ENCODE peak calls at places on chromosomes 16 and 17, in nine cellular contexts. S is fibroblast of lung, W is neural progenitor cell, F is PC-3, M is astrocyte, Q is IMR-90, B is GM23248, Y is MM.1S, C is mammary epithelial cell. T is an unnamed sample.

GRCh38 chr17:38701504-38702165 is 3.4 kb upstream of the MLLT6 start:
- DNase-seq in M (peak; percentile 10), C (peak; percentile 57), B (peak; percentile 64), S (peak; percentile 26), W (no peak), Q (peak; percentile 71), Y (peak; percentile 72), F (peak; percentile 34), T (no peak)

GRCh38 chr17:40953876-40954275 is 12.9 kb downstream of the KRT39 start:
- DNase-seq in F (peak; percentile 97), Y (no peak), Q (peak; percentile 94), M (peak; percentile 97), C (peak; percentile 100), S (peak; percentile 96), W (no peak), B (peak; percentile 96), T (no peak)

GRCh38 chr17:59420901-59421300 is 89.4 kb downstream of the YPEL2 start:
- DNase-seq in W (no peak), B (no peak), Y (no peak), C (no peak), F (no peak), S (no peak), M (no peak), Q (no peak), T (no peak)

GRCh38 chr16:68707341-68708152 is 29.5 kb upstream of the CDH1 start:
- DNase-seq in Q (no peak), W (peak; percentile 76), B (no peak), C (peak; percentile 97), Y (no peak), S (peak; percentile 77), M (peak; percentile 66), F (peak; percentile 80), T (peak; percentile 91)

GRCh38 chr16:27449434-27450188 is 47.6 kb downstream of the IL21R start:
- DNase-seq in W (no peak), B (no peak), S (no peak), Q (no peak), F (no peak), C (no peak), M (no peak), Y (no peak), T (no peak)

GRCh38 chr16:88030498-88030897 is 79.3 kb downstream of the BANP start:
- DNase-seq in M (no peak), S (no peak), F (no peak), B (no peak), C (no peak), W (no peak), Y (no peak), Q (no peak), T (no peak)

GRCh38 chr16:97822-98221 is 19.8 kb downstream of the MPG start:
- DNase-seq in F (no peak), Q (peak; percentile 53), B (peak; percentile 39), W (no peak), C (no peak), Y (no peak), S (peak; percentile 72), M (peak; percentile 59), T (no peak)

GRCh38 chr17:79749156-79749815 is 18.5 kb downstream of the ENPP7 start:
- DNase-seq in C (peak; percentile 27), Y (no peak), S (peak; percentile 74), B (peak; percentile 89), M (peak; percentile 71), Q (peak; percentile 73), W (peak; percentile 38), F (peak; percentile 76), T (no peak)

GRCh38 chr16:86200722-86201121 is 301.8 kb downstream of the IRF8 start:
- DNase-seq in Q (peak; percentile 37), Y (no peak), C (no peak), M (no peak), F (no peak), B (no peak), W (no peak), S (no peak), T (peak; percentile 43)

GRCh38 chr17:39737331-39737760 is 392 bp upstream of the GRB7 start:
- DNase-seq in Q (no peak), Y (no peak), W (no peak), B (no peak), C (no peak), M (no peak), F (no peak), S (no peak), T (no peak)

GRCh38 chr17:39737761-39738567 is at the start of gene GRB7:
- DNase-seq in B (no peak), Y (peak; percentile 75), W (peak; percentile 52), M (no peak), C (peak; percentile 71), Q (no peak), S (no peak), F (peak; percentile 73), T (peak; percentile 86)

GRCh38 chr17:39738568-39738901 is 797 bp downstream of the GRB7 start:
- DNase-seq in S (no peak), M (no peak), F (peak; percentile 48), Q (no peak), W (peak; percentile 58), B (no peak), Y (peak; percentile 77), C (peak; percentile 82), T (peak; percentile 75)

GRCh38 chr17:39735882-39736281 is 1.9 kb upstream of the GRB7 start:
- DNase-seq in Y (no peak), C (no peak), B (no peak), Q (no peak), S (no peak), M (no peak), W (no peak), F (peak; percentile 31), T (no peak)

GRCh38 chr17:39736319-39737165 is 1.2 kb upstream of the GRB7 start:
- DNase-seq in C (peak; percentile 17), B (no peak), M (no peak), F (peak; percentile 50), S (no peak), W (no peak), Y (no peak), Q (no peak), T (no peak)
- H3K9ac ChIP-seq in C (no peak overlapping the region), B (no peak overlapping the region), M (no peak overlapping the region), F (no peak overlapping the region), S (no peak overlapping the region), W (no peak overlapping the region), Y (no peak overlapping the region), Q (no peak overlapping the region), T (no peak overlapping the region)

GRCh38 chr17:1367351-1367745 is 32.7 kb downstream of the YWHAE start:
- DNase-seq in B (peak; percentile 60), W (peak; percentile 14), C (peak; percentile 19), F (no peak), Y (no peak), S (peak; percentile 64), Q (peak; percentile 31), M (peak; percentile 63), T (no peak)
- H4K20me1 ChIP-seq in B (peaks cover 72% of the 10 kb centered on the region), W (peaks cover 100% of the 10 kb centered on the region), C (peaks cover 44% of the 10 kb centered on the region), F (peaks cover 74% of the 10 kb centered on the region), Y (peaks cover 92% of the 10 kb centered on the region), S (peaks cover 8% of the 10 kb centered on the region), Q (peaks cover 98% of the 10 kb centered on the region), M (peaks cover 100% of the 10 kb centered on the region), T (no peaks in the 10 kb centered on the region)

DNA sequence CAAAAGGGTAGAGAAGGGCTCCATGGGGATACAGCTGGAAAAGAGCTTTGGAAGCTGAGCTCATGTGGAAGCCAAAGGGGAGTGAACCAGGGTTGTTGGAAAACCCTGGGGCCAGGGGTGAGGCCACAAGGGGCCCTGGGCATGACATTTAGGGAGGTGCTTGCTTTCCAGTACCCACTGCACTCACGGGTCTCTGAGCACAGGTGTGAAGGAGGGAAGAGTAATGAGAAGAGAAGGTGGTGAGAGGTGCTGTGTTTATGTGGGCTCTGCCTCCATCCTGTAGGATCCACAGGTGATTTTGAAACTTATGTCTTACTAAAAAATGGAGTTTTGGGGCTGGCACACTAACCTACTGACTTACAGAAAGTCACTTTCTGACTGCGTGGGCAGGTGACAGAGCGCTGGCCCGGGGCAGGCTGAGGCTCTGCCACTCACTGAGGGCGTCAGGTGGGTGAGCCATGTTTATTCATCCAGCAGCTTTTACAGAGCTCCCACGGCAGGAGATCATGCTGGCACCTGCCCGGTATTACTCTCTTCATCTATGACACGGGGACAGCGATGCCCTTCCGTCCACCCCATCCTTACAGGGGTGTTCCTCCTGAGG is 18.9 kb downstream of the KSR1 start:
- DNase-seq in M (no peak), B (no peak), W (no peak), Y (no peak), S (no peak), Q (no peak), C (peak; percentile 57), F (no peak), T (no peak)
- H3K9ac ChIP-seq in M (no peak overlapping the region), B (no peak overlapping the region), W (no peak overlapping the region), Y (no peak overlapping the region), S (no peak overlapping the region), Q (no peak overlapping the region), C (no peak overlapping the region), F (no peak overlapping the region), T (no peak overlapping the region)

DNA sequence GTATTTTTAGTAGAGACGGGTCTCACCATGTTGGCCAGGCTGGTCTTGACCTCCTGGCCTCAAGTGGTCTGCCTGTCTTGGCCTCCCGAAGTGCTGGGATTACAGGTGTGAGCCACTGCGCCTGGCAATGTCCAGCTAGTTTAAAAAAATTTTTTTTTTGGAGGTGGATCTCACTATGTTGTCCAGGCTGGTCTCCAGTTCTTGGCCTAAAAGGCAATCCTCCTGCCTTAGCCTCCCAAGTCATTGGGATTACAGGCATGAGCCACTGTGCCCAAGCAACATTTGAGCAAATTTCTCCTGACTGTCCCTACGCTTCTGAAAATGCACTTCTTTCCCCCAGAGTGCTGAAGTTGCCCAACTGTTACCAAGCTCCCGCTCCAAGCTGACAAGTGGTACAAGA is 8.0 kb downstream of the MAP3K14 start:
- DNase-seq in F (no peak), Q (no peak), W (no peak), Y (no peak), S (no peak), B (no peak), C (no peak), M (no peak), T (no peak)
- H4K20me1 ChIP-seq in F (peaks cover 31% of the 10 kb centered on the region), Q (peaks cover 73% of the 10 kb centered on the region), W (peaks cover 52% of the 10 kb centered on the region), Y (no peaks in the 10 kb centered on the region), S (no peaks in the 10 kb centered on the region), B (no peaks in the 10 kb centered on the region), C (peaks cover 2% of the 10 kb centered on the region), M (peaks cover 83% of the 10 kb centered on the region), T (no peaks in the 10 kb centered on the region)

GRCh38 chr17:10121971-10122707 is 76.3 kb downstream of the GAS7 start:
- DNase-seq in B (no peak), Y (no peak), Q (peak; percentile 19), F (no peak), W (no peak), M (no peak), C (no peak), S (no peak), T (no peak)

GRCh38 chr17:10123093-10123492 is 75.3 kb downstream of the GAS7 start:
- DNase-seq in S (no peak), M (no peak), F (no peak), Q (no peak), W (no peak), C (no peak), Y (no peak), B (no peak), T (no peak)

GRCh38 chr17:10126554-10127493 is 71.6 kb downstream of the GAS7 start:
- DNase-seq in M (no peak), W (peak; percentile 19), Q (peak; percentile 88), C (no peak), F (no peak), Y (no peak), S (no peak), B (peak; percentile 76), T (no peak)

GRCh38 chr17:10127819-10128375 is 70.5 kb downstream of the GAS7 start:
- DNase-seq in Y (no peak), S (peak; percentile 92), B (peak; percentile 98), C (no peak), W (peak; percentile 73), F (no peak), Q (peak; percentile 99), M (peak; percentile 93), T (no peak)

GRCh38 chr17:10125761-10126553 is 72.4 kb downstream of the GAS7 start:
- DNase-seq in F (no peak), Q (peak; percentile 49), M (no peak), C (no peak), S (no peak), W (peak; percentile 36), Y (no peak), B (peak; percentile 54), T (no peak)
- H3K9ac ChIP-seq in F (no peak overlapping the region), Q (peak overlapping the region; percentile 62), M (no peak overlapping the region), C (no peak overlapping the region), S (peak overlapping the region; percentile 7), W (no peak overlapping the region), Y (no peak overlapping the region), B (peak overlapping the region; percentile 85), T (no peak overlapping the region)

T was measured in H9.